ENCODE peak calls at places on chromosomes 2 and 18, in four cellular contexts. L is K562, J is HepG2, U is H1. Y is an unnamed sample.

GRCh38 chr2:32788106-32788505 is 158.6 kb upstream of the LTBP1 start:
- DNase-seq in L (no peak), U (no peak), J (no peak), Y (no peak)

GRCh38 chr2:151977631-151978030 is 121.2 kb downstream of the CACNB4 start:
- DNase-seq in U (no peak), J (no peak), L (no peak), Y (no peak)

GRCh38 chr2:232957607-232958211 is 55.3 kb downstream of the NGEF start:
- DNase-seq in J (no peak), U (no peak), L (no peak), Y (no peak)

GRCh38 chr2:141109633-141110032 is 1021.2 kb downstream of the LRP1B start:
- DNase-seq in U (no peak), L (no peak), J (peak; percentile 5), Y (no peak)

GRCh38 chr2:238425505-238425978 is 1.2 kb upstream of the ASB1 start:
- DNase-seq in U (no peak), L (no peak), J (no peak), Y (no peak)

GRCh38 chr18:45935591-45936335 is 31.4 kb downstream of the EPG5 start:
- DNase-seq in J (peak; percentile 54), L (no peak), U (no peak), Y (no peak)

GRCh38 chr18:4125246-4125938 is 329.7 kb downstream of the DLGAP1 start:
- DNase-seq in U (no peak), J (no peak), L (no peak), Y (no peak)

GRCh38 chr2:10909050-10909995 is 2.4 kb upstream of the KCNF1 start:
- DNase-seq in U (no peak), L (peak; percentile 54), J (peak; percentile 23), Y (no peak)

GRCh38 chr2:762646-763045 is 85.4 kb upstream of the TMEM18 start:
- DNase-seq in L (no peak), J (no peak), U (no peak), Y (no peak)

GRCh38 chr2:15673919-15674636 is 82.4 kb downstream of the DDX1 start:
- DNase-seq in L (no peak), J (peak; percentile 73), U (no peak), Y (no peak)

GRCh38 chr2:212535963-212536362 is 2.6 kb downstream of the ERBB4 start:
- DNase-seq in L (no peak), J (no peak), U (no peak), Y (no peak)

GRCh38 chr2:150485871-150486538 is 1.5 kb downstream of the RND3 start:
- DNase-seq in U (no peak), L (no peak), J (no peak), Y (no peak)

GRCh38 chr18:21843340-21843739 is 102.7 kb downstream of the MIB1 start:
- DNase-seq in J (no peak), L (no peak), U (no peak), Y (no peak)

GRCh38 chr18:54981076-54981475 is 21.8 kb upstream of the CCDC68 start:
- DNase-seq in L (no peak), J (no peak), U (no peak), Y (no peak)

GRCh38 chr2:55168221-55169154 is 63.6 kb downstream of the CLHC1 start:
- DNase-seq in J (peak; percentile 70), L (peak; percentile 53), U (no peak), Y (no peak)

GRCh38 chr18:10329116-10329515 is 125.3 kb upstream of the APCDD1 start:
- DNase-seq in J (no peak), L (no peak), U (no peak), Y (no peak)

GRCh38 chr2:212957624-212958023 is 193.8 kb downstream of the IKZF2 start:
- DNase-seq in L (no peak), J (no peak), U (no peak), Y (no peak)

GRCh38 chr2:105496271-105496670 is 97.4 kb upstream of the FHL2 start:
- DNase-seq in U (no peak), L (no peak), J (no peak), Y (no peak)

GRCh38 chr2:188217266-188217665 is 74.4 kb upstream of the GULP1 start:
- DNase-seq in U (no peak), J (no peak), L (no peak), Y (no peak)

GRCh38 chr2:204673877-204674276 is 128.6 kb downstream of the PARD3B start:
- DNase-seq in U (no peak), L (no peak), J (no peak), Y (no peak)

GRCh38 chr2:235238537-235238936 is 255.3 kb upstream of the AGAP1 start:
- DNase-seq in U (no peak), L (no peak), J (no peak), Y (no peak)

GRCh38 chr2:203340791-203341487 is 12.7 kb downstream of the ABI2 start:
- DNase-seq in L (no peak), U (no peak), J (no peak), Y (no peak)

GRCh38 chr2:150120271-150120950 is 367.1 kb downstream of the RND3 start:
- DNase-seq in U (no peak), J (no peak), L (no peak), Y (no peak)

GRCh38 chr2:72949642-72950041 is 32.3 kb downstream of the EMX1 start:
- DNase-seq in L (no peak), J (no peak), U (no peak), Y (no peak)

GRCh38 chr2:226730487-226730886 is 69.1 kb downstream of the IRS1 start:
- DNase-seq in J (peak; percentile 22), L (no peak), U (no peak), Y (no peak)

GRCh38 chr18:26468931-26469340 is 79.4 kb downstream of the KCTD1 start:
- DNase-seq in U (no peak), J (peak; percentile 36), L (peak; percentile 66), Y (no peak)

GRCh38 chr18:37238271-37238670 is 327.3 kb downstream of the CELF4 start:
- DNase-seq in U (no peak), J (no peak), L (no peak), Y (no peak)

GRCh38 chr18:34837769-34838194 is 127.7 kb downstream of the DTNA start:
- DNase-seq in J (no peak), L (no peak), U (no peak), Y (no peak)

GRCh38 chr2:135870571-135870970 is 5.7 kb downstream of the MCM6 start:
- DNase-seq in U (no peak), L (no peak), J (no peak), Y (no peak)

GRCh38 chr18:57621252-57621607 is 406 bp downstream of the NARS1 start:
- DNase-seq in L (peak; percentile 27), J (no peak), U (no peak), Y (no peak)

GRCh38 chr2:10035633-10036032 is 7.7 kb upstream of the KLF11 start:
- DNase-seq in J (no peak), U (no peak), L (no peak), Y (no peak)

GRCh38 chr2:36912692-36913091 is 53.6 kb downstream of the STRN start:
- DNase-seq in U (no peak), L (no peak), J (no peak), Y (no peak)

GRCh38 chr18:24443870-24444269 is 16.6 kb upstream of the HRH4 start:
- DNase-seq in U (no peak), L (no peak), J (no peak), Y (no peak)

GRCh38 chr2:123080331-123080730 is 944.8 kb upstream of the CNTNAP5 start:
- DNase-seq in U (no peak), L (no peak), J (no peak), Y (peak; percentile 11)

GRCh38 chr2:61670591-61671503 is 132.7 kb upstream of the XPO1 start:
- DNase-seq in L (no peak), U (no peak), J (no peak), Y (peak; percentile 46)

GRCh38 chr18:40608220-40608619 is 1346.8 kb upstream of the PIK3C3 start:
- DNase-seq in U (no peak), J (no peak), L (no peak), Y (no peak)

GRCh38 chr18:78107363-78107762 is 857.7 kb downstream of the GALR1 start:
- DNase-seq in L (no peak), U (no peak), J (no peak), Y (no peak)

GRCh38 chr2:232966122-232966521 is 46.9 kb downstream of the NGEF start:
- DNase-seq in J (no peak), U (peak; percentile 56), L (no peak), Y (no peak)

GRCh38 chr2:11962707-11963358 is 216.4 kb downstream of the LPIN1 start:
- DNase-seq in U (no peak), J (no peak), L (no peak), Y (no peak)

GRCh38 chr2:111910609-111911277 is 12.3 kb downstream of the MERTK start:
- DNase-seq in U (no peak), J (no peak), L (no peak), Y (no peak)
- TF ChIP-seq HDAC6 in U (no peak), J (no peak), L (no peak), Y (no peak)

GRCh38 chr2:172571245-172571644 is 15.4 kb downstream of the PDK1 start:
- DNase-seq in J (peak; percentile 56), L (no peak), U (no peak), Y (no peak)

GRCh38 chr2:172578054-172578453 is 22.2 kb downstream of the PDK1 start:
- DNase-seq in J (no peak), U (no peak), L (no peak), Y (no peak)

GRCh38 chr2:172572981-172573380 is 17.1 kb downstream of the PDK1 start:
- DNase-seq in L (no peak), J (no peak), U (no peak), Y (no peak)

GRCh38 chr2:172578860-172579512 is 23.1 kb downstream of the PDK1 start:
- DNase-seq in U (no peak), J (no peak), L (no peak), Y (no peak)

GRCh38 chr2:172574965-172575364 is 19.1 kb downstream of the PDK1 start:
- DNase-seq in J (no peak), U (no peak), L (no peak), Y (no peak)
- H3K9me3 ChIP-seq in J (peaks cover 31% of the 10 kb centered on the region), U (no peaks in the 10 kb centered on the region), L (peaks cover 27% of the 10 kb centered on the region), Y (peaks cover 34% of the 10 kb centered on the region)

DNA sequence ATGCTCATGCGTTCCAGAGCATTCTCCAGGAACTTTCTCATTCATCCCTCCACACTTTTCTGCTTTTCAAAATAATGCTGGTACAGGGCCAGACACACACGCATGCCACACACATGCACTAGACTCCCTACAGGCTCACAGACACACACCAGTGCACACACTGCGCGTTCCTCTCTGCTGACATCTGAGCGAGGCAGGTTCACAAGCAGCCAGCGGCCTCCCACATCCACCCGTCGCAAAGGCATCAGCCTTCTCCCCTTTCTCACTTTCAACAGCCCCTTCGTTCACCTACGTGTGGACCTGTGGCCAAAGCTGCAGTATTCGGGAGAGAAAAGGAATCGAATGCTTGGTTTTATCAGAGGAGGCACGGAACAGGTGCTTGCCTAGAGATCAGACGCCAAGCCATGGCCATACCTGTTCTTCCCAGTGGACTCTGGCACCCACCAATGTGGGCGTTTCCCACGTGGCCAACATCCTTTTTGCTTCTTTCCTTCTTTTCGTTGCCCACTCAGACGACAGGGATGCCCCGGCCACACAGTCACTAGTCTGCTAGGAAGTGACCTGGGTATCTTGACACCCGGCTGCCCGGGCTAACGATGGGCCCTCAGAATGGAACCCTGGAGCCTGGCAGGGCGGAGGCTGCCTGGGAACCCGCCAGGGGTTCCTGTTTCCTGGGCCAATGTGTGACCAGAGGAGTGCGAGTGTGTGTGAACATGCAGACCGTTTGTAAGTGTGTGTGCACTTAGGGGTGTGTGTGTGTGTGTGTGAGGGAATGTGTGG is 85.8 kb upstream of the ID2 start:
- DNase-seq in U (no peak), L (no peak), J (no peak), Y (no peak)
- TF ChIP-seq CREB1 in U (no peak), L (no peak), J (no peak), Y (no peak)

GRCh38 chr2:18378020-18378653 is 182.3 kb downstream of the RDH14 start:
- DNase-seq in J (peak; percentile 49), U (no peak), L (peak; percentile 42), Y (no peak)
- TF ChIP-seq HDAC6 in J (no peak), U (no peak), L (no peak), Y (no peak)

GRCh38 chr2:173502296-173502695 is 147.6 kb downstream of the CDCA7 start:
- DNase-seq in J (no peak), L (no peak), U (no peak), Y (no peak)
- H3K9me3 ChIP-seq in J (peaks cover 8% of the 10 kb centered on the region), L (no peaks in the 10 kb centered on the region), U (peaks cover 5% of the 10 kb centered on the region), Y (no peaks in the 10 kb centered on the region)